ENCODE peak calls at places on chromosome 22, in nine cellular contexts. L is sciatic nerve; D is MG63; O is anterior cingulate cortex; M is CD8-positive, alpha-beta T cell; C is heart left ventricle; A is spleen; P is IMR-90; N is stimulated activated CD8-positive, alpha-beta memory T cell treated with anti-CD3 and anti-CD28 coated beads, Interleukin-4, amount 100 ng/mL, for 48 hours. H is an unnamed sample.

GRCh38 chr22:30643055-30643875 is 7.7 kb downstream of the SLC35E4 start:
- DNase-seq in C (peak), D (no peak), A (no peak), O (no peak), L (no peak), N (no peak), M (no peak), P (no peak), H (no peak)

GRCh38 chr22:46963672-46964545 is 201.5 kb downstream of the TBC1D22A start:
- DNase-seq in M (no peak), C (no peak), O (no peak), P (no peak), D (no peak), N (peak), A (no peak), L (no peak), H (no peak)

GRCh38 chr22:17303840-17304779 is 65.2 kb upstream of the CECR2 start:
- DNase-seq in L (peak), O (no peak), A (peak), N (peak), P (no peak), M (no peak), C (no peak), D (no peak), H (peak)

GRCh38 chr22:44574581-44575343 is 76.7 kb upstream of the RTL6 start:
- DNase-seq in P (no peak), L (peak), O (no peak), A (no peak), D (no peak), C (no peak), N (no peak), M (no peak), H (no peak)

GRCh38 chr22:25563757-25564319 is 637 bp upstream of the GRK3 start:
- DNase-seq in D (no peak), P (peak), A (no peak), M (no peak), L (no peak), O (no peak), C (peak), N (peak), H (peak)

GRCh38 chr22:27686534-27686933 is 115.0 kb downstream of the MN1 start:
- DNase-seq in M (no peak), C (peak), O (peak), D (peak), N (no peak), L (peak), P (peak), A (no peak), H (no peak)

GRCh38 chr22:19174106-19175025 is 4.2 kb downstream of the SLC25A1 start:
- DNase-seq in L (no peak), M (no peak), O (no peak), A (peak), P (peak), C (peak), N (no peak), D (peak), H (peak)

GRCh38 chr22:46783721-46784120 is 21.3 kb downstream of the TBC1D22A start:
- DNase-seq in D (no peak), L (no peak), C (no peak), M (no peak), N (no peak), O (no peak), A (no peak), P (peak), H (no peak)

GRCh38 chr22:48886604-48887393 is 940.9 kb downstream of the BRD1 start:
- DNase-seq in A (peak), N (no peak), O (no peak), D (no peak), P (no peak), C (peak), M (no peak), L (peak), H (no peak)

GRCh38 chr22:25748704-25749103 is 6.7 kb downstream of the MYO18B start:
- DNase-seq in N (no peak), C (no peak), D (no peak), O (no peak), P (no peak), M (no peak), A (no peak), L (no peak), H (no peak)

GRCh38 chr22:49826603-49827306 is 918 bp downstream of the BRD1 start:
- DNase-seq in L (peak), N (no peak), D (peak), P (peak), M (peak), A (peak), C (peak), O (peak), H (peak)

GRCh38 chr22:46387748-46388147 is 52.2 kb downstream of the TRMU start:
- DNase-seq in A (no peak), L (no peak), M (no peak), O (no peak), C (no peak), D (no peak), N (no peak), P (no peak), H (no peak)

GRCh38 chr22:25030636-25031035 is 78.1 kb downstream of the KIAA1671 start:
- DNase-seq in O (no peak), D (no peak), C (peak), P (no peak), L (no peak), A (no peak), M (no peak), N (no peak), H (no peak)

GRCh38 chr22:32920734-32921133 is 119.2 kb downstream of the TIMP3 start:
- DNase-seq in O (no peak), M (no peak), A (no peak), D (no peak), L (no peak), C (no peak), N (no peak), P (no peak), H (no peak)

GRCh38 chr22:27151407-27151806 is 494.0 kb downstream of the MIAT start:
- DNase-seq in D (no peak), M (no peak), L (no peak), C (no peak), O (no peak), A (no peak), N (no peak), P (no peak), H (no peak)

GRCh38 chr22:45531944-45532631 is 29.4 kb downstream of the FBLN1 start:
- DNase-seq in N (no peak), C (no peak), A (no peak), O (no peak), L (no peak), D (no peak), M (no peak), P (no peak), H (no peak)